ENCODE peak calls at places on chromosomes 2 and 18, in five cellular contexts. One of them, this sample, is unnamed.

GRCh38 chr18:48590678-48591077 is 51.8 kb downstream of the CTIF start:
- DNase-seq in pancreas: no peak
- DNase-seq in dorsolateral prefrontal cortex: no peak
- DNase-seq in lower lobe of right lung: no peak
- DNase-seq in AG04450: peak; percentile 51
- DNase-seq in this sample: no peak

GRCh38 chr2:168711091-168711490 is 91.3 kb upstream of the NOSTRIN start:
- DNase-seq in dorsolateral prefrontal cortex: no peak
- DNase-seq in pancreas: no peak
- DNase-seq in AG04450: no peak
- DNase-seq in lower lobe of right lung: no peak
- DNase-seq in this sample: no peak

GRCh38 chr2:146412625-146413024 is 1432.2 kb upstream of the ACVR2A start:
- DNase-seq in lower lobe of right lung: no peak
- DNase-seq in AG04450: no peak
- DNase-seq in dorsolateral prefrontal cortex: no peak
- DNase-seq in pancreas: no peak
- DNase-seq in this sample: no peak

GRCh38 chr2:230906471-230907230 is 18.4 kb downstream of the GPR55 start:
- DNase-seq in lower lobe of right lung: no peak
- DNase-seq in AG04450: no peak
- DNase-seq in dorsolateral prefrontal cortex: peak; percentile 26
- DNase-seq in pancreas: no peak
- DNase-seq in this sample: no peak

GRCh38 chr2:133200684-133201421 is 367.4 kb downstream of the NCKAP5 start:
- DNase-seq in lower lobe of right lung: no peak
- DNase-seq in AG04450: peak; percentile 70
- DNase-seq in dorsolateral prefrontal cortex: no peak
- DNase-seq in pancreas: no peak
- DNase-seq in this sample: no peak

GRCh38 chr2:200617089-200618050 is 31.6 kb downstream of the AOX1 start:
- DNase-seq in lower lobe of right lung: no peak
- DNase-seq in dorsolateral prefrontal cortex: no peak
- DNase-seq in AG04450: no peak
- DNase-seq in pancreas: no peak
- DNase-seq in this sample: no peak

GRCh38 chr2:1480671-1481076 is 67.4 kb downstream of the TPO start:
- DNase-seq in lower lobe of right lung: no peak
- DNase-seq in AG04450: no peak
- DNase-seq in pancreas: no peak
- DNase-seq in dorsolateral prefrontal cortex: no peak
- DNase-seq in this sample: no peak

GRCh38 chr2:45452866-45453265 is 158.2 kb downstream of the SRBD1 start:
- DNase-seq in pancreas: no peak
- DNase-seq in dorsolateral prefrontal cortex: no peak
- DNase-seq in lower lobe of right lung: no peak
- DNase-seq in AG04450: peak; percentile 89
- DNase-seq in this sample: no peak

GRCh38 chr2:126831234-126832005 is 67.3 kb upstream of the TEX51 start:
- DNase-seq in dorsolateral prefrontal cortex: no peak
- DNase-seq in lower lobe of right lung: no peak
- DNase-seq in AG04450: no peak
- DNase-seq in pancreas: no peak
- DNase-seq in this sample: no peak

GRCh38 chr2:2587364-2587763 is 256.3 kb upstream of the MYT1L start:
- DNase-seq in dorsolateral prefrontal cortex: no peak
- DNase-seq in AG04450: no peak
- DNase-seq in pancreas: no peak
- DNase-seq in lower lobe of right lung: no peak
- DNase-seq in this sample: no peak

GRCh38 chr2:236592821-236593220 is 23.2 kb downstream of the ACKR3 start:
- DNase-seq in dorsolateral prefrontal cortex: no peak
- DNase-seq in AG04450: no peak
- DNase-seq in pancreas: no peak
- DNase-seq in lower lobe of right lung: no peak
- DNase-seq in this sample: no peak

GRCh38 chr2:32632089-32632488 is 4.2 kb downstream of the TTC27 start:
- DNase-seq in pancreas: no peak
- DNase-seq in lower lobe of right lung: no peak
- DNase-seq in AG04450: no peak
- DNase-seq in dorsolateral prefrontal cortex: no peak
- DNase-seq in this sample: no peak

GRCh38 chr2:53646788-53647187 is 120.8 kb upstream of the CHAC2 start:
- DNase-seq in pancreas: no peak
- DNase-seq in dorsolateral prefrontal cortex: no peak
- DNase-seq in AG04450: no peak
- DNase-seq in lower lobe of right lung: no peak
- DNase-seq in this sample: no peak

GRCh38 chr2:6667326-6667725 is 198.4 kb downstream of the CMPK2 start:
- DNase-seq in AG04450: no peak
- DNase-seq in pancreas: no peak
- DNase-seq in dorsolateral prefrontal cortex: no peak
- DNase-seq in lower lobe of right lung: no peak
- DNase-seq in this sample: no peak

GRCh38 chr2:103738108-103738507 is 976.3 kb downstream of the TMEM182 start:
- DNase-seq in pancreas: no peak
- DNase-seq in lower lobe of right lung: no peak
- DNase-seq in dorsolateral prefrontal cortex: no peak
- DNase-seq in AG04450: no peak
- DNase-seq in this sample: no peak

GRCh38 chr18:39770399-39770798 is 2184.6 kb upstream of the PIK3C3 start:
- DNase-seq in pancreas: no peak
- DNase-seq in lower lobe of right lung: no peak
- DNase-seq in AG04450: no peak
- DNase-seq in dorsolateral prefrontal cortex: no peak
- DNase-seq in this sample: no peak

GRCh38 chr2:102030855-102031527 is 39.2 kb downstream of the IL1R2 start:
- DNase-seq in lower lobe of right lung: no peak
- DNase-seq in pancreas: no peak
- DNase-seq in dorsolateral prefrontal cortex: no peak
- DNase-seq in AG04450: no peak
- DNase-seq in this sample: no peak

GRCh38 chr2:158600155-158600802 is 143.5 kb downstream of the PKP4 start:
- DNase-seq in dorsolateral prefrontal cortex: no peak
- DNase-seq in AG04450: peak; percentile 76
- DNase-seq in lower lobe of right lung: no peak
- DNase-seq in pancreas: peak; percentile 34
- DNase-seq in this sample: no peak

GRCh38 chr18:69469444-69469919 is 68.8 kb downstream of the DOK6 start:
- DNase-seq in pancreas: no peak
- DNase-seq in dorsolateral prefrontal cortex: no peak
- DNase-seq in AG04450: no peak
- DNase-seq in lower lobe of right lung: no peak
- DNase-seq in this sample: peak; percentile 6

GRCh38 chr2:131413148-131413747 is 49.3 kb upstream of the RAB6D start:
- DNase-seq in pancreas: peak; percentile 30
- DNase-seq in AG04450: no peak
- DNase-seq in dorsolateral prefrontal cortex: no peak
- DNase-seq in lower lobe of right lung: no peak
- DNase-seq in this sample: no peak

GRCh38 chr18:3594760-3595241 is 144.8 kb downstream of the TGIF1 start:
- DNase-seq in lower lobe of right lung: no peak
- DNase-seq in dorsolateral prefrontal cortex: no peak
- DNase-seq in AG04450: no peak
- DNase-seq in pancreas: peak; percentile 28
- DNase-seq in this sample: no peak

GRCh38 chr18:57644540-57644939 is 22.9 kb upstream of the NARS1 start:
- DNase-seq in lower lobe of right lung: no peak
- DNase-seq in AG04450: no peak
- DNase-seq in pancreas: no peak
- DNase-seq in dorsolateral prefrontal cortex: no peak
- DNase-seq in this sample: no peak

GRCh38 chr18:8982416-8983183 is 119.9 kb upstream of the NDUFV2 start:
- DNase-seq in pancreas: peak; percentile 42
- DNase-seq in dorsolateral prefrontal cortex: no peak
- DNase-seq in lower lobe of right lung: no peak
- DNase-seq in AG04450: peak; percentile 58
- DNase-seq in this sample: no peak

GRCh38 chr18:78271790-78272189 is 707.8 kb upstream of the SALL3 start:
- DNase-seq in AG04450: no peak
- DNase-seq in lower lobe of right lung: no peak
- DNase-seq in pancreas: no peak
- DNase-seq in dorsolateral prefrontal cortex: no peak
- DNase-seq in this sample: no peak

GRCh38 chr2:232525796-232526195 is at the start of gene CHRND:
- DNase-seq in AG04450: no peak
- DNase-seq in lower lobe of right lung: no peak
- DNase-seq in pancreas: peak; percentile 53
- DNase-seq in dorsolateral prefrontal cortex: no peak
- DNase-seq in this sample: no peak

GRCh38 chr2:73101626-73102256 is 11.0 kb downstream of the RAB11FIP5 start:
- DNase-seq in lower lobe of right lung: no peak
- DNase-seq in pancreas: no peak
- DNase-seq in dorsolateral prefrontal cortex: no peak
- DNase-seq in AG04450: no peak
- DNase-seq in this sample: no peak

GRCh38 chr2:134301099-134301970 is 47.5 kb downstream of the MGAT5 start:
- DNase-seq in lower lobe of right lung: no peak
- DNase-seq in dorsolateral prefrontal cortex: no peak
- DNase-seq in AG04450: no peak
- DNase-seq in pancreas: no peak
- DNase-seq in this sample: no peak

GRCh38 chr2:25481381-25482310 is 139.9 kb upstream of the DNMT3A start:
- DNase-seq in lower lobe of right lung: no peak
- DNase-seq in dorsolateral prefrontal cortex: no peak
- DNase-seq in pancreas: no peak
- DNase-seq in AG04450: peak; percentile 8
- DNase-seq in this sample: no peak

GRCh38 chr2:179106342-179107178 is 56.6 kb upstream of the CCDC141 start:
- DNase-seq in pancreas: peak; percentile 75
- DNase-seq in dorsolateral prefrontal cortex: peak; percentile 63
- DNase-seq in lower lobe of right lung: no peak
- DNase-seq in AG04450: peak; percentile 61
- DNase-seq in this sample: peak; percentile 43

GRCh38 chr2:240576036-240576435 is 7.8 kb downstream of the RNPEPL1 start:
- DNase-seq in pancreas: no peak
- DNase-seq in dorsolateral prefrontal cortex: no peak
- DNase-seq in lower lobe of right lung: peak; percentile 17
- DNase-seq in AG04450: no peak
- DNase-seq in this sample: no peak

GRCh38 chr2:137535897-137536296 is 428.4 kb upstream of the HNMT start:
- DNase-seq in AG04450: no peak
- DNase-seq in lower lobe of right lung: no peak
- DNase-seq in dorsolateral prefrontal cortex: no peak
- DNase-seq in pancreas: no peak
- DNase-seq in this sample: peak; percentile 7

GRCh38 chr18:72409923-72410322 is 134.2 kb downstream of the CBLN2 start:
- DNase-seq in dorsolateral prefrontal cortex: no peak
- DNase-seq in pancreas: no peak
- DNase-seq in lower lobe of right lung: no peak
- DNase-seq in AG04450: no peak
- DNase-seq in this sample: no peak

GRCh38 chr18:53817976-53818950 is 406.2 kb downstream of the MBD2 start:
- DNase-seq in dorsolateral prefrontal cortex: no peak
- DNase-seq in pancreas: no peak
- DNase-seq in AG04450: no peak
- DNase-seq in lower lobe of right lung: no peak
- DNase-seq in this sample: no peak

GRCh38 chr2:118269408-118270051 is 181.3 kb downstream of the INSIG2 start:
- DNase-seq in dorsolateral prefrontal cortex: no peak
- DNase-seq in lower lobe of right lung: peak; percentile 47
- DNase-seq in pancreas: no peak
- DNase-seq in AG04450: no peak
- DNase-seq in this sample: no peak

GRCh38 chr2:221156335-221156734 is 415.8 kb downstream of the EPHA4 start:
- DNase-seq in pancreas: no peak
- DNase-seq in lower lobe of right lung: no peak
- DNase-seq in AG04450: no peak
- DNase-seq in dorsolateral prefrontal cortex: no peak
- DNase-seq in this sample: no peak

GRCh38 chr2:143545643-143546275 is 416.5 kb downstream of the ARHGAP15 start:
- DNase-seq in AG04450: peak; percentile 20
- DNase-seq in lower lobe of right lung: no peak
- DNase-seq in pancreas: no peak
- DNase-seq in dorsolateral prefrontal cortex: no peak
- DNase-seq in this sample: no peak

GRCh38 chr2:109173311-109174171 is 44.5 kb downstream of the SH3RF3 start:
- DNase-seq in lower lobe of right lung: no peak
- DNase-seq in pancreas: no peak
- DNase-seq in AG04450: peak; percentile 66
- DNase-seq in dorsolateral prefrontal cortex: no peak
- DNase-seq in this sample: no peak

DNA sequence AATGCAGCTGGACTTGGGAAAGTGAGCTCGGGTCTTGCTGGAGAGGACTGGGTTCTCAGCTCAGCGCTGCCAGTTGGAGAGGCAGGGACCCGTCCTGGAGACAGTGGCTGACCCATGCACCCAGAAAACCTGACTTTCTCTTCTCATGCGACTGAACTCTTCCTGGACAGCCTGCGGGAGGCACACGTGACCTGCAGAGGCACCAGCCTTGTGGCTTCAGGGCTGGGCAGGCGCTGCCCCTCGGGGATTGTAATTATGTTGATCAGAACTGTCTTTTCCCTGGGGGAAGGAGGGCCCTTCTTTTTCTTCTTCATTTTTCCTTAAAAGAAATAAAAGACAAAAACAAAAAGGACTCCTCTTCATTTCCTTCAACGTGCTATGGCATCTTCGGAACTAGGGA is 198.1 kb downstream of the VAPA start:
- DNase-seq in pancreas: no peak
- DNase-seq in dorsolateral prefrontal cortex: no peak
- DNase-seq in AG04450: no peak
- DNase-seq in lower lobe of right lung: no peak
- DNase-seq in this sample: no peak
- H3K4me3 ChIP-seq in pancreas: no peak overlapping the region
- H3K4me3 ChIP-seq in dorsolateral prefrontal cortex: no peak overlapping the region
- H3K4me3 ChIP-seq in AG04450: no peak overlapping the region
- H3K4me3 ChIP-seq in lower lobe of right lung: no peak overlapping the region
- H3K4me3 ChIP-seq in this sample: no peak overlapping the region

GRCh38 chr2:47160207-47160606 is 5.1 kb upstream of the STPG4 start:
- DNase-seq in AG04450: no peak
- DNase-seq in pancreas: no peak
- DNase-seq in dorsolateral prefrontal cortex: no peak
- DNase-seq in lower lobe of right lung: no peak
- DNase-seq in this sample: no peak
- TF ChIP-seq CTCF in AG04450: no peak
- TF ChIP-seq CTCF in pancreas: no peak
- TF ChIP-seq CTCF in dorsolateral prefrontal cortex: no peak
- TF ChIP-seq CTCF in lower lobe of right lung: no peak
- TF ChIP-seq CTCF in this sample: no peak

GRCh38 chr2:170582747-170583463 is 132.2 kb upstream of the SP5 start:
- DNase-seq in pancreas: no peak
- DNase-seq in AG04450: no peak
- DNase-seq in dorsolateral prefrontal cortex: no peak
- DNase-seq in lower lobe of right lung: no peak
- DNase-seq in this sample: no peak
- H3K4me3 ChIP-seq in pancreas: no peak overlapping the region
- H3K4me3 ChIP-seq in AG04450: no peak overlapping the region
- H3K4me3 ChIP-seq in dorsolateral prefrontal cortex: no peak overlapping the region
- H3K4me3 ChIP-seq in lower lobe of right lung: no peak overlapping the region
- H3K4me3 ChIP-seq in this sample: no peak overlapping the region

DNA sequence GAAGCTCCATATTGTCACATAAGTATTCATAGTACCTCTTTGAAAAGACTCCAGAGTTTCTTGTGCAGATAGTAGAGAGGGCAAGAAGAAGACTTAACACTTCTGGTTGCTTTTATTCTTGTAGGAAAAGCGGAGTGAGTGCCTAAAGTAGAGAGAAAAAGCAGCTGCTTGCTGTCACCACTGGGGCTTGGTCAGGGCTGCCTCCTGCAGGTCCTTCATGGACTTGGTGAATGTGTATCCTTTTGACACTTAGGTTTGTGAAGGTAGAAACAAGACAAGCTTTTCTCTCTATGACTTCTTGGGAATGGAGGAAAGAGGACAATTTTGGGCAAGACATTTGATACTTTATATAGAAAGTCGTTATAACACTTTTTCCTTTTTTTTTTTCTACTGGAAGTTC is 312.8 kb upstream of the FANCL start:
- DNase-seq in pancreas: no peak
- DNase-seq in AG04450: no peak
- DNase-seq in lower lobe of right lung: no peak
- DNase-seq in dorsolateral prefrontal cortex: peak; percentile 50
- DNase-seq in this sample: no peak
- TF ChIP-seq CTCF in pancreas: peak; percentile 7
- TF ChIP-seq CTCF in AG04450: no peak
- TF ChIP-seq CTCF in lower lobe of right lung: no peak
- TF ChIP-seq CTCF in dorsolateral prefrontal cortex: peak; percentile 31
- TF ChIP-seq CTCF in this sample: peak; percentile 44

This sample was measured in GM06990.